ENCODE peak calls at places on chromosome 21, in ten cellular contexts. W is CD8-positive, alpha-beta memory T cell; I is cardiac fibroblast; E is T-helper 2 cell; L is T-cell; M is T-helper 9 cell; B is osteocyte; X is activated CD4-positive, alpha-beta T cell treated with anti-CD3 and anti-CD28 coated beads, Interleukin-2, amount 50 U/mL, for 48 hours; S is fibroblast of the conjunctiva; G is breast epithelium. C is an unnamed sample.

GRCh38 chr21:26572026-26572425 is 1.1 kb downstream of the CYYR1 start:
- DNase-seq in B (no peak), S (no peak), L (no peak), X (no peak), G (no peak), I (no peak), E (no peak), M (no peak), W (no peak), C (no peak)

GRCh38 chr21:43861716-43862115 is 3.3 kb upstream of the AGPAT3 start:
- DNase-seq in S (no peak), I (no peak), M (no peak), L (no peak), W (no peak), G (no peak), E (no peak), X (no peak), B (no peak), C (no peak)

GRCh38 chr21:45391743-45392079 is 13.3 kb upstream of the COL18A1 start:
- DNase-seq in X (no peak), L (no peak), S (no peak), M (no peak), W (peak), B (no peak), G (no peak), E (no peak), I (no peak), C (no peak)

GRCh38 chr21:36047139-36047538 is 13.2 kb downstream of the SETD4 start:
- DNase-seq in G (no peak), W (no peak), E (no peak), L (no peak), M (no peak), B (no peak), X (no peak), S (no peak), I (no peak), C (no peak)

GRCh38 chr21:28142692-28143091 is 850.0 kb downstream of the LTN1 start:
- DNase-seq in B (no peak), S (peak), E (no peak), M (no peak), W (no peak), I (peak), L (no peak), X (no peak), G (no peak), C (no peak)

GRCh38 chr21:33236013-33236686 is 6.4 kb downstream of the IFNAR2 start:
- DNase-seq in S (no peak), I (no peak), W (no peak), B (peak), E (no peak), M (no peak), L (no peak), X (no peak), G (no peak), C (no peak)

GRCh38 chr21:33078907-33079582 is 9.1 kb downstream of the OLIG1 start:
- DNase-seq in B (no peak), S (no peak), E (no peak), G (no peak), I (peak), M (no peak), W (peak), X (peak), L (no peak), C (no peak)

GRCh38 chr21:29077651-29078090 is 4.2 kb upstream of the CCT8 start:
- DNase-seq in G (no peak), L (no peak), E (no peak), B (no peak), M (no peak), I (peak), W (no peak), X (peak), S (no peak), C (no peak)

GRCh38 chr21:16468191-16468590 is 738.4 kb downstream of the USP25 start:
- DNase-seq in S (no peak), W (no peak), X (no peak), L (no peak), G (no peak), I (no peak), B (no peak), M (no peak), E (no peak), C (no peak)

GRCh38 chr21:32214654-32215305 is 64.1 kb downstream of the MIS18A start:
- DNase-seq in M (no peak), I (no peak), X (no peak), G (no peak), B (peak), E (no peak), S (no peak), L (no peak), W (no peak), C (no peak)

GRCh38 chr21:44051462-44051941 is 39.4 kb downstream of the TRAPPC10 start:
- DNase-seq in G (no peak), I (peak), E (no peak), B (peak), M (no peak), L (no peak), X (no peak), S (no peak), W (no peak), C (no peak)

GRCh38 chr21:34582506-34583150 is 32.3 kb downstream of the RCAN1 start:
- DNase-seq in X (no peak), E (no peak), S (peak), B (peak), M (no peak), I (peak), W (no peak), L (no peak), G (no peak), C (no peak)

GRCh38 chr21:43308511-43309283 is 118.2 kb downstream of the SIK1 start:
- DNase-seq in L (no peak), M (no peak), E (no peak), X (no peak), B (no peak), W (peak), I (no peak), G (no peak), S (no peak), C (no peak)

GRCh38 chr21:44285547-44285992 is at the start of gene AIRE:
- DNase-seq in B (no peak), E (no peak), W (no peak), S (no peak), G (no peak), M (no peak), L (no peak), I (no peak), X (no peak), C (no peak)

GRCh38 chr21:44871576-44872265 is 1.8 kb downstream of the PTTG1IP start:
- DNase-seq in G (no peak), M (no peak), X (no peak), L (no peak), S (peak), I (peak), B (no peak), W (no peak), E (no peak), C (no peak)

GRCh38 chr21:34881421-34881820 is 167.7 kb downstream of the RUNX1 start:
- DNase-seq in W (no peak), B (no peak), I (peak), X (no peak), M (no peak), E (no peak), G (no peak), L (no peak), S (no peak), C (no peak)

GRCh38 chr21:34878501-34878900 is 170.6 kb downstream of the RUNX1 start:
- DNase-seq in B (no peak), L (no peak), X (no peak), S (no peak), E (no peak), M (no peak), G (no peak), W (no peak), I (no peak), C (no peak)

GRCh38 chr21:35658242-35658641 is 402.1 kb downstream of the SETD4 start:
- DNase-seq in E (no peak), B (no peak), S (peak), M (no peak), X (no peak), W (no peak), I (peak), G (no peak), L (no peak), C (peak)

GRCh38 chr21:31366825-31367224 is 22.8 kb upstream of the TIAM1 start:
- DNase-seq in L (no peak), G (no peak), E (no peak), M (no peak), W (no peak), I (peak), X (no peak), S (peak), B (no peak), C (no peak)

GRCh38 chr21:19935459-19935858 is 1062.8 kb upstream of the NCAM2 start:
- DNase-seq in L (no peak), W (no peak), I (no peak), B (no peak), S (no peak), E (no peak), M (no peak), G (no peak), X (no peak), C (no peak)

GRCh38 chr21:36156815-36157670 is at the start of gene DOP1B:
- DNase-seq in I (no peak), M (peak), E (peak), G (no peak), X (peak), B (peak), S (no peak), W (peak), L (peak), C (no peak)

GRCh38 chr21:46183910-46184624 is at the start of gene SPATC1L:
- DNase-seq in S (no peak), G (no peak), W (no peak), I (peak), M (no peak), E (peak), L (no peak), X (peak), B (peak), C (no peak)

GRCh38 chr21:44497641-44498243 is 42.3 kb downstream of the KRTAP10-1 start:
- DNase-seq in G (no peak), L (no peak), W (no peak), X (no peak), B (no peak), I (peak), E (no peak), M (no peak), S (no peak), C (no peak)

GRCh38 chr21:41488080-41488479 is 19.9 kb downstream of the TMPRSS2 start:
- DNase-seq in E (no peak), G (no peak), B (no peak), I (no peak), S (no peak), M (no peak), L (no peak), X (no peak), W (no peak), C (no peak)

GRCh38 chr21:25934771-25935224 is 200.0 kb downstream of the GABPA start:
- DNase-seq in L (no peak), M (no peak), E (no peak), I (peak), S (peak), B (no peak), G (peak), W (no peak), X (peak), C (no peak)

GRCh38 chr21:41371698-41372030 is 9.8 kb downstream of the MX2 start:
- DNase-seq in B (no peak), G (no peak), E (no peak), S (no peak), L (no peak), I (no peak), W (no peak), X (no peak), M (no peak), C (no peak)